ENCODE peak calls at places on chromosomes 12 and 14, in four cellular contexts. M is K562, D is GM12878, Z is HepG2. T is an unnamed sample.

GRCh38 chr12:30461011-30461670 is 234.5 kb downstream of the IPO8 start:
- DNase-seq in M (no peak), D (no peak), Z (no peak), T (no peak)

GRCh38 chr14:53670701-53671100 is 285.9 kb downstream of the BMP4 start:
- DNase-seq in M (no peak), D (no peak), Z (peak), T (no peak)

GRCh38 chr12:19971396-19971802 is 396.9 kb upstream of the PDE3A start:
- DNase-seq in M (no peak), D (no peak), Z (peak), T (peak)

GRCh38 chr12:2750185-2750584 is 44.6 kb upstream of the FKBP4 start:
- DNase-seq in M (no peak), D (no peak), Z (no peak), T (no peak)

GRCh38 chr14:89918721-89919120 is 35.8 kb downstream of the EFCAB11 start:
- DNase-seq in M (no peak), D (no peak), Z (no peak), T (no peak)

GRCh38 chr14:74610866-74611671 is 968 bp downstream of the LTBP2 start:
- DNase-seq in M (no peak), D (no peak), Z (no peak), T (no peak)

GRCh38 chr14:85131523-85131922 is 398.4 kb upstream of the FLRT2 start:
- DNase-seq in M (no peak), D (no peak), Z (no peak), T (no peak)

GRCh38 chr12:46186088-46186487 is 82.8 kb downstream of the SLC38A1 start:
- DNase-seq in M (no peak), D (no peak), Z (no peak), T (no peak)

GRCh38 chr14:89973234-89973823 is 17.6 kb downstream of the TDP1 start:
- DNase-seq in M (peak), D (peak), Z (peak), T (peak)

GRCh38 chr12:12086975-12087692 is 16.4 kb downstream of the BCL2L14 start:
- DNase-seq in M (no peak), D (no peak), Z (no peak), T (no peak)

GRCh38 chr12:48978291-48978740 is at the start of gene WNT1:
- DNase-seq in M (no peak), D (no peak), Z (no peak), T (no peak)

GRCh38 chr12:24854017-24854416 is 94.9 kb downstream of the BCAT1 start:
- DNase-seq in M (no peak), D (no peak), Z (no peak), T (no peak)

GRCh38 chr14:93648440-93649168 is 139.7 kb downstream of the PRIMA1 start:
- DNase-seq in M (no peak), D (no peak), Z (peak), T (peak)

DNA sequence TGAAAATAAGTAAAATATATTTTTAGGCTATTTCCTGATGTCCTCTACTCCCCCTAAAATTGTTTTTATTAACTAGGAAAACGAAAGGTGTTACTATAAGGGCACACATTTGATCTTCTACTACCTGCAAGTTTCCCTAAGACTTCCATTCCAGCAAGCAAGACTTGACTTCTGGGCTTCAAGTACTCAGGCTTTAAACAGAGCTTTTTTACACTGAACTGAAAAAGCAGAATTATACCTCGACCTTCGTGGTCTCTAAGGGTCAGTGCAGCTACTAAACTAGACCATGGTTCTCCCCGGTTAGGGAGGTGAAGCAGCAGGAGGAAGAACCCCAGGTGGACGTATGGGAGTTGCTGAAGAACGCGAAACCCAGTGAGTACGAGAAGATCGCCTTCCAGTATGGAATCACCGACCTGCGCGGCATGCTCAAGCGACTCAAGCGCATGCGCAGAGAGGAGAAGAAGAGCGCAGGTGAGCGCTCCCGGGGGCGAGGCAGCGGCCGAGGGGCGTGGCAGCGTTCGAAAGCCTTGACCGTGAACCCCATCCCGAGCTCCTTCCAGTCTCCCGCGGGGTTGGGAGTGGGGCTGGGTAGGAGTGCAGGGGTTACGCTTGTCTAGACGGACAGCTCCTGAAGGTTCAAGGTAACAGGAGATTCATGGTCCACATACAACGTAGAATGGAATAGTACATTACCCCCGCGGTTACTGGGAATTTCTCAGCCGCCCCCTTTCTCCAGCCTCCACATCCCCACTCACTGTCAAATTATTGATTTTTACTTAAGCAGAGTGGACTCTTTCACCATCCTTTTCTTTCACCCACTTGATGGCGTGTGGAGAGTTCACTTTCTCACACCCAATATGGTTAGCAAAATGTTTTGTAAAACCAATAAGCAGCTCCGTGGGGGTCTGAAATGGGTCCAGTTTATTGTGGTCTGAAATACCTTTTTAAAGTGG is 47.6 kb downstream of the MYBPC1 start:
- DNase-seq in M (peak), D (no peak), Z (no peak), T (peak)
- TF ChIP-seq FOXM1 in M (no peak), D (no peak), Z (no peak), T (no peak)

GRCh38 chr12:10241276-10241675 is 28.6 kb downstream of the GABARAPL1 start:
- DNase-seq in M (no peak), D (no peak), Z (no peak), T (no peak)

GRCh38 chr12:10242539-10242938 is 29.9 kb downstream of the GABARAPL1 start:
- DNase-seq in M (no peak), D (no peak), Z (no peak), T (no peak)

GRCh38 chr12:10247659-10248058 is 35.0 kb downstream of the GABARAPL1 start:
- DNase-seq in M (no peak), D (no peak), Z (no peak), T (no peak)

GRCh38 chr12:10241781-10242180 is 29.1 kb downstream of the GABARAPL1 start:
- DNase-seq in M (no peak), D (no peak), Z (no peak), T (no peak)

GRCh38 chr12:10243803-10244520 is 31.3 kb downstream of the GABARAPL1 start:
- DNase-seq in M (no peak), D (peak), Z (no peak), T (no peak)
- TF ChIP-seq TARDBP in M (no peak), D (no peak), Z (no peak), T (no peak)

GRCh38 chr14:103545915-103546650 is 16.4 kb downstream of the BAG5 start:
- DNase-seq in M (no peak), D (no peak), Z (no peak), T (no peak)
- TF ChIP-seq FOXM1 in M (no peak), D (no peak), Z (no peak), T (no peak)

GRCh38 chr12:123950476-123951169 is 22.0 kb downstream of the CCDC92 start:
- DNase-seq in M (no peak), D (no peak), Z (no peak), T (no peak)

GRCh38 chr12:123946152-123946515 is 26.5 kb downstream of the CCDC92 start:
- DNase-seq in M (no peak), D (no peak), Z (no peak), T (no peak)

GRCh38 chr12:123951467-123951866 is 21.2 kb downstream of the CCDC92 start:
- DNase-seq in M (no peak), D (no peak), Z (no peak), T (no peak)

GRCh38 chr12:123949118-123949774 is 23.4 kb downstream of the CCDC92 start:
- DNase-seq in M (no peak), D (no peak), Z (peak), T (no peak)

DNA sequence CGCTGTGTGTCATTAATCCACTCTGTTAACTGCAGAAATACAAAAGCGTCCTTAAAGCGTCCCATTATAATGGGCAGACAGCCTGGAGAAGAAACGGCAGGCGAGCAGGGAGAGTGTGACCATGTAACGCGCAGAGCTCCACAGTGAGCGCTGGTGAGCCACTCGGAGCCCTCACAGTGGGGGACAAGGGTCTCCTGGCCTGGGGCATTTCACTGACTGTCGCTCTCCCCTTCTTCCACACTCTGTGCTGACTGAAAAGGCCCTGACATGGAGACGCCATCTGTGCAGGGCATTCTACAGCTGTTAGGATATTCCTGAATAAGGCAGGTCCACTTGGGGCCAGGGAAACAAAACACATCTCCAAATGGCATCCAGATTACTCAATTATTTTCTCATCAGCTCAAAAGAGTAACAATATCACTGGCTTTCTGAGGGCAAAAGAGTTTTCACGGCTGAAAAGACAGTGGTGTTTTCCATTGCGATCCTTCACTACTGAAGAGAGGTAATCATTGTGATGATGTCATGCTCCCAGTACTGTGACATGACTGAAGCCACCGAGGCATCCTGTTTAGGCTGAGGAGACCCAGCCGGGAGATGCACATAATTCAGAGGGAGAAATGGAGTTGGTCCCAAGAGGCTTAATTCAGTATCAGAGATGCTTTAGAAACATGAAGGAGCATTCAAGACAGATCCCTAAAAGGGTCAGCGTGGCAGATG is 24.1 kb downstream of the CCDC92 start:
- DNase-seq in M (no peak), D (no peak), Z (no peak), T (no peak)
- TF ChIP-seq TARDBP in M (no peak), D (no peak), Z (no peak), T (no peak)

GRCh38 chr12:42039146-42039545 is 105.5 kb downstream of the GXYLT1 start:
- DNase-seq in M (no peak), D (no peak), Z (no peak), T (no peak)
- TF ChIP-seq FOXM1 in M (no peak), D (no peak), Z (no peak), T (no peak)

GRCh38 chr12:104490850-104491249 is 34.1 kb downstream of the CHST11 start:
- DNase-seq in M (no peak), D (no peak), Z (no peak), T (no peak)
- TF ChIP-seq TARDBP in M (no peak), D (no peak), Z (no peak), T (no peak)

GRCh38 chr14:34338056-34338455 is 124.0 kb downstream of the SPTSSA start:
- DNase-seq in M (no peak), D (no peak), Z (no peak), T (no peak)

GRCh38 chr14:34344318-34344717 is 117.7 kb downstream of the SPTSSA start:
- DNase-seq in M (no peak), D (no peak), Z (no peak), T (no peak)

GRCh38 chr14:34345718-34346465 is 116.1 kb downstream of the SPTSSA start:
- DNase-seq in M (no peak), D (no peak), Z (no peak), T (no peak)

GRCh38 chr14:34336501-34336900 is 125.5 kb downstream of the SPTSSA start:
- DNase-seq in M (no peak), D (no peak), Z (peak), T (no peak)

GRCh38 chr14:34340226-34340625 is 121.8 kb downstream of the SPTSSA start:
- DNase-seq in M (no peak), D (no peak), Z (no peak), T (no peak)
- TF ChIP-seq FOXM1 in M (no peak), D (no peak), Z (no peak), T (no peak)

DNA sequence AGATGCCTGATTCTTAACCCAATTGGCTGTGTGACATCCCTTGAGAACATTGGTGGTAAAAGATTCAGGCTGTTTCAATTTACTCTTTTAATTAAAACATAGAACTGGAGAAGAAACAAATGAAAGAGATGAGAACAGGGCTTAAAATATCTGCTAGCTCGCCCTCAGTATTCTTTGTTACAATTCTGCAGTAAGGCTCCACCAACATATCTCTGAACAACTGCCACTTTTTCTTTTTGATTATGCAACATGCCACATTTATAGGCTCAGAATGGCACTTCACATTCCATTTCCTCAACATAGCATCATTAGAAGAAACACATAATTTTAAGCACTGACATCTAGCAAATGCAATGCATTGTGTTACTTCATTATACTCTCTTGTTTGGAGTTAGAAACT is 1315.2 kb downstream of the LRFN5 start:
- DNase-seq in M (no peak), D (no peak), Z (no peak), T (no peak)
- TF ChIP-seq TARDBP in M (no peak), D (no peak), Z (no peak), T (no peak)

GRCh38 chr12:131850856-131851559 is 22.8 kb downstream of the MMP17 start:
- DNase-seq in M (no peak), D (no peak), Z (no peak), T (no peak)

GRCh38 chr12:131849700-131850553 is 21.7 kb downstream of the MMP17 start:
- DNase-seq in M (no peak), D (no peak), Z (no peak), T (no peak)

GRCh38 chr12:131852551-131853299 is 24.5 kb downstream of the MMP17 start:
- DNase-seq in M (no peak), D (no peak), Z (no peak), T (no peak)

GRCh38 chr12:131853832-131854797 is 25.9 kb downstream of the MMP17 start:
- DNase-seq in M (no peak), D (no peak), Z (no peak), T (no peak)

GRCh38 chr12:131851741-131852550 is 23.8 kb downstream of the MMP17 start:
- DNase-seq in M (no peak), D (no peak), Z (no peak), T (no peak)
- TF ChIP-seq FOXM1 in M (no peak), D (no peak), Z (no peak), T (no peak)

DNA sequence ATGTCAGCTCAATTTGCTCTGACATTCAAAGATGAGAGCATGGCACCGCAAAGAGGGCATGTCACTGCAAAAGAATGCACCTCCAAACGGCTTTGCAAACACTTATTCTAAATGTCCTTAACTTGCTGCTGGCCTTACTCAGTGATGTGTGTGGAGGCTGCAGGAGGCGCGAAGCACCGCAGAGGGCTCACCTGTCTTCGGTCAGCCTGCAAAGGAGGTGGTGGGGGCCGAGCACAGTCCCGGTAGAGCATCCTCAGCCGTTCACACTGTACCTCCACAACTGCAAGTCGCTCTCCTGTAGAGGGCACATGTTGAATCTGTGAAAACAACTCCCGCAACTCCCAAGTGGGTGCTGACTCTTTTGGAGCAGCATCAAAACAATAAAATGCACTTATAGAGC is 93.8 kb downstream of the TRAFD1 start:
- DNase-seq in M (no peak), D (no peak), Z (no peak), T (no peak)
- TF ChIP-seq TARDBP in M (no peak), D (no peak), Z (no peak), T (no peak)